ENCODE peak calls at places on chromosomes 5 and 9, in eight cellular contexts. R is activated naive CD4-positive, alpha-beta T cell treated with anti-CD3 and anti-CD28 coated beads, Interleukin-2, amount 50 U/mL, for 16 hours; X is spleen; K is GM20000; W is mammary epithelial cell; J is posterior cingulate gyrus; U is upper lobe of left lung; C is iPS-NIHi11. M is an unnamed sample.
A peak's percentile ranks its signal among the peaks of the same experiment; 100 is the strongest.

GRCh38 chr5:14165375-14166091 is 22.4 kb downstream of the TRIO start:
- DNase-seq in X (no peak), J (no peak), U (no peak), C (no peak), W (peak; percentile 84), R (no peak), K (no peak), M (no peak)

GRCh38 chr5:140372971-140373487 is 13.0 kb downstream of the SLC4A9 start:
- DNase-seq in R (peak; percentile 32), X (peak; percentile 79), U (no peak), C (peak; percentile 83), W (peak; percentile 56), J (peak; percentile 85), K (peak; percentile 59), M (no peak)

GRCh38 chr5:51811883-51812282 is 428.6 kb downstream of the ISL1 start:
- DNase-seq in U (no peak), K (no peak), W (no peak), C (peak; percentile 8), J (no peak), R (no peak), X (no peak), M (no peak)

GRCh38 chr9:116990592-116990991 is 303.5 kb downstream of the TRIM32 start:
- DNase-seq in K (no peak), W (peak; percentile 35), X (no peak), J (no peak), C (no peak), U (no peak), R (no peak), M (no peak)

GRCh38 chr5:180438785-180439780 is 55.1 kb upstream of the CNOT6 start:
- DNase-seq in C (no peak), J (no peak), R (no peak), U (peak; percentile 71), K (no peak), X (no peak), W (no peak), M (no peak)

GRCh38 chr5:68251804-68252648 is 36.5 kb downstream of the PIK3R1 start:
- DNase-seq in X (no peak), J (peak; percentile 49), W (peak; percentile 62), K (no peak), R (no peak), C (no peak), U (no peak), M (no peak)

GRCh38 chr5:180067986-180068385 is 3.6 kb downstream of the RNF130 start:
- DNase-seq in K (no peak), X (no peak), C (no peak), J (no peak), U (no peak), W (no peak), R (no peak), M (no peak)

GRCh38 chr5:96256795-96257470 is 176.1 kb downstream of the PCSK1 start:
- DNase-seq in J (no peak), C (no peak), X (no peak), R (no peak), U (no peak), W (peak; percentile 20), K (peak; percentile 13), M (no peak)

GRCh38 chr9:22036866-22037626 is 27.9 kb upstream of the CDKN2B start:
- DNase-seq in J (no peak), X (no peak), W (peak; percentile 94), U (no peak), K (no peak), R (no peak), C (no peak), M (no peak)

GRCh38 chr5:72955143-72955767 is 586 bp upstream of the FCHO2 start:
- DNase-seq in R (no peak), C (peak; percentile 65), X (no peak), J (no peak), U (peak; percentile 91), W (no peak), K (no peak), M (no peak)

GRCh38 chr9:92600742-92601261 is 65.0 kb upstream of the ECM2 start:
- DNase-seq in X (no peak), J (no peak), U (no peak), R (no peak), W (no peak), C (no peak), K (no peak), M (no peak)

GRCh38 chr5:134115806-134116175 is 1.3 kb downstream of the TCF7 start:
- DNase-seq in K (no peak), W (no peak), U (no peak), C (no peak), X (no peak), R (no peak), J (no peak), M (peak; percentile 51)

GRCh38 chr9:98361645-98362044 is 106.2 kb upstream of the TBC1D2 start:
- DNase-seq in K (no peak), C (no peak), U (no peak), X (no peak), J (no peak), W (no peak), R (no peak), M (no peak)

GRCh38 chr9:3478549-3478953 is 47.2 kb downstream of the RFX3 start:
- DNase-seq in C (peak; percentile 14), J (no peak), R (no peak), K (no peak), W (peak; percentile 78), U (no peak), X (no peak), M (no peak)

M was measured in activated naive CD8-positive, alpha-beta T cell treated with anti-CD3 and anti-CD28 coated beads, Interleukin-2, amount 10 ng/mL, durations not matched to agents 7 days and 5 days.